ENCODE peak calls at places on chromosome 10, in four cellular contexts. G, Q, N and K are unnamed samples.

GRCh38 chr10:97924678-97925077 is 75.0 kb downstream of the GOLGA7B start:
- DNase-seq in Q (no peak), N (no peak), G (no peak), K (no peak)

GRCh38 chr10:3476640-3477448 is 304.3 kb upstream of the PITRM1 start:
- DNase-seq in N (no peak), Q (no peak), G (no peak), K (no peak)

GRCh38 chr10:114548662-114549061 is 109.4 kb downstream of the ABLIM1 start:
- DNase-seq in N (peak; percentile 77), G (no peak), Q (peak; percentile 58), K (no peak)

GRCh38 chr10:132412316-132413192 is 15.6 kb downstream of the PWWP2B start:
- DNase-seq in G (no peak), N (no peak), Q (no peak), K (no peak)

GRCh38 chr10:94546616-94547175 is 1.1 kb downstream of the HELLS start:
- DNase-seq in N (no peak), G (no peak), Q (no peak), K (no peak)

GRCh38 chr10:59287587-59287986 is 74.8 kb downstream of the FAM13C start:
- DNase-seq in N (no peak), G (peak; percentile 86), Q (no peak), K (no peak)

GRCh38 chr10:49679480-49679893 is at the start of gene C10orf53:
- DNase-seq in G (peak; percentile 3), N (peak; percentile 73), Q (no peak), K (peak; percentile 21)

GRCh38 chr10:113132651-113133088 is 182.6 kb downstream of the TCF7L2 start:
- DNase-seq in N (peak; percentile 48), G (no peak), Q (no peak), K (no peak)

GRCh38 chr10:5534880-5535856 is 10.4 kb downstream of the CALML3 start:
- DNase-seq in Q (no peak), N (peak; percentile 94), G (no peak), K (no peak)

GRCh38 chr10:68067029-68067428 is 8.1 kb downstream of the HERC4 start:
- DNase-seq in Q (no peak), N (no peak), G (no peak), K (no peak)

GRCh38 chr10:575312-576129 is 113.9 kb downstream of the DIP2C start:
- DNase-seq in N (no peak), Q (no peak), G (no peak), K (no peak)

GRCh38 chr10:30702860-30703259 is 73.3 kb upstream of the LYZL2 start:
- DNase-seq in Q (no peak), N (peak; percentile 8), G (no peak), K (no peak)

GRCh38 chr10:21402606-21403083 is 122.8 kb downstream of the SKIDA1 start:
- DNase-seq in Q (no peak), N (peak; percentile 80), G (no peak), K (no peak)

GRCh38 chr10:3293536-3294431 is 121.2 kb upstream of the PITRM1 start:
- DNase-seq in G (no peak), N (peak; percentile 32), Q (no peak), K (no peak)

GRCh38 chr10:105993609-105994008 is 1170.9 kb downstream of the SORCS1 start:
- DNase-seq in N (no peak), G (no peak), Q (no peak), K (no peak)

GRCh38 chr10:98694014-98694413 is 247.3 kb upstream of the HPS1 start:
- DNase-seq in Q (no peak), N (no peak), G (no peak), K (no peak)

GRCh38 chr10:123561145-123561448 is 105.1 kb upstream of the GPR26 start:
- DNase-seq in G (no peak), N (no peak), Q (no peak), K (no peak)

GRCh38 chr10:24694086-24694485 is 29.6 kb downstream of the ARHGAP21 start:
- DNase-seq in Q (no peak), N (peak; percentile 41), G (no peak), K (no peak)

GRCh38 chr10:127452568-127452967 is 96.5 kb upstream of the NPS start:
- DNase-seq in Q (no peak), N (no peak), G (no peak), K (no peak)

GRCh38 chr10:124653811-124654651 is 90.1 kb downstream of the FAM53B start:
- DNase-seq in N (no peak), G (no peak), Q (no peak), K (no peak)

GRCh38 chr10:84948644-84949043 is 620.3 kb downstream of the CCSER2 start:
- DNase-seq in Q (no peak), G (no peak), N (no peak), K (no peak)

GRCh38 chr10:114335614-114336013 is 68.7 kb downstream of the AFAP1L2 start:
- DNase-seq in N (no peak), G (no peak), Q (no peak), K (no peak)

GRCh38 chr10:108204528-108205313 is 1040.2 kb upstream of the SORCS1 start:
- DNase-seq in Q (no peak), G (no peak), N (peak; percentile 15), K (no peak)